ENCODE peak calls at places on chromosomes 3 and 15, in eight cellular contexts. J, O, U, C, T, X, R and V are unnamed samples.
A peak's percentile ranks its signal among the peaks of the same experiment; 100 is the strongest.

GRCh38 chr3:53229171-53229570 is 26.7 kb downstream of the TKT start:
- DNase-seq in X (no peak), J (no peak), O (no peak), T (no peak), U (no peak), C (no peak), R (no peak), V (peak; percentile 57)

GRCh38 chr3:162538906-162539305 is 1042.3 kb downstream of the OTOL1 start:
- DNase-seq in J (no peak), C (no peak), X (no peak), R (no peak), O (no peak), U (no peak), T (no peak), V (no peak)

GRCh38 chr3:115804722-115805121 is 181.4 kb downstream of the GAP43 start:
- DNase-seq in J (no peak), R (no peak), U (peak; percentile 91), C (no peak), O (no peak), X (no peak), T (no peak), V (no peak)

GRCh38 chr15:86347245-86347644 is 267.6 kb downstream of the AGBL1 start:
- DNase-seq in T (no peak), X (no peak), O (no peak), C (no peak), R (no peak), J (no peak), U (no peak), V (no peak)

GRCh38 chr3:158434412-158435038 is 136.5 kb upstream of the MLF1 start:
- DNase-seq in O (peak; percentile 37), U (peak; percentile 71), J (peak; percentile 33), X (no peak), R (peak; percentile 33), C (peak; percentile 10), T (no peak), V (no peak)

GRCh38 chr3:122183521-122183892 is at the start of gene CASR:
- DNase-seq in X (peak; percentile 56), O (no peak), T (no peak), C (no peak), J (no peak), R (no peak), U (no peak), V (peak; percentile 68)

GRCh38 chr3:13470894-13471574 is 9.1 kb upstream of the HDAC11 start:
- DNase-seq in J (no peak), R (no peak), C (no peak), T (no peak), O (no peak), X (no peak), U (no peak), V (peak; percentile 41)

GRCh38 chr3:174784206-174784934 is 74.8 kb upstream of the NAALADL2 start:
- DNase-seq in C (no peak), T (no peak), X (no peak), J (no peak), R (no peak), O (no peak), U (no peak), V (no peak)

GRCh38 chr3:14902719-14903118 is 44.7 kb upstream of the NR2C2 start:
- DNase-seq in R (peak; percentile 76), U (no peak), C (peak; percentile 66), X (no peak), J (no peak), O (no peak), T (no peak), V (peak; percentile 65)

GRCh38 chr3:113485161-113485609 is 29.8 kb downstream of the SPICE1 start:
- DNase-seq in J (peak; percentile 72), R (no peak), O (no peak), C (no peak), T (no peak), X (no peak), U (no peak), V (no peak)

GRCh38 chr3:78176869-78177268 is 1137.0 kb downstream of the ROBO2 start:
- DNase-seq in O (no peak), X (no peak), U (no peak), T (no peak), C (no peak), J (no peak), R (no peak), V (no peak)

GRCh38 chr15:38662398-38662797 is 97.8 kb upstream of the RASGRP1 start:
- DNase-seq in X (no peak), C (no peak), O (no peak), T (no peak), J (no peak), R (no peak), U (no peak), V (no peak)

GRCh38 chr3:123104550-123104949 is 37.7 kb downstream of the PDIA5 start:
- DNase-seq in J (no peak), C (no peak), R (no peak), U (peak; percentile 79), T (no peak), O (no peak), X (no peak), V (peak; percentile 7)

GRCh38 chr3:69384379-69384778 is 1.5 kb downstream of the FRMD4B start:
- DNase-seq in C (no peak), U (no peak), T (no peak), O (no peak), R (no peak), J (no peak), X (no peak), V (no peak)

GRCh38 chr3:69386535-69387385 is 872 bp upstream of the FRMD4B start:
- DNase-seq in O (no peak), X (no peak), T (no peak), U (no peak), C (no peak), R (no peak), J (no peak), V (no peak)

GRCh38 chr3:69385033-69385722 is 710 bp downstream of the FRMD4B start:
- DNase-seq in X (no peak), T (no peak), R (no peak), O (no peak), C (no peak), J (no peak), U (no peak), V (no peak)

GRCh38 chr3:69388241-69388640 is 2.4 kb upstream of the FRMD4B start:
- DNase-seq in O (no peak), T (no peak), J (no peak), X (no peak), U (no peak), R (no peak), C (no peak), V (no peak)

DNA sequence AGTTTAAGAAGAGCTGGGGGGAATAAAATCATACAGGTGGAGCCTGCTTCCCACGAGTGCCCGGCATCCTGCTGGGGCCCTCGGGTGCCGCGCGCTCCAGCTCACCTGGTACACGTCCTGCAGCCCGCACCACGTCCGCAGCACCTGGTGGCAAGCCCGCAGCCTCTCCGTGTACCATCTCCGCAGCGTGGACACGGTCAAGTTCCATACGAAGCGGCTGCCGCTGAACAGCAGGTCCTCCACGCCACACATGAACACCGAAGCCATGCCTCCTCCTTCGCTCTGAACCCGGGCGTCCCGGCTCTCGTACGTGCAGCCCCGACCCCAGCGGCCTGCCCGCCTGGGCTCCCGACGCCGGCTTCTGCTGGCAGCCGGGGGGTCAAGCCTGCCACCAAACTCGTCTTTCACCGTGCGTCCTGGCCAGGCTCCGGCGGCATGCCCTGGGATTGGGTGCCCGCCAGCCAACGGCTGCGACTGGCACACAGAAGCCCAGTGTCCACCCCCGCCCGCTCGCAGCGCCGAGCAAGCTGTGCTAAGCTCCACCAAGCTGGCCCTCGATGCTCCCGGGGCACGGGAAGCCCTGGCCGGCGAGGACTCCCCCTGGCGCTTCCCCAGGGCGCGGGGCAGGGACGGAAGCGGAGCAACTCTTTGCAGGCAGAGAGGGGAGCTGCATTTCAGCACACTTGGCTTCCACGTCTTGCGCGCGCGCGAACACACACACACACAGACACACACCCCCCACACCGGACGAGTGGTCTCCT is at the start of gene FRMD4B:
- DNase-seq in C (peak; percentile 73), U (peak; percentile 13), J (peak; percentile 85), O (no peak), R (peak; percentile 79), T (no peak), X (no peak), V (peak; percentile 92)
- TF ChIP-seq CTCF in C (no peak), U (no peak), J (no peak), O (no peak), R (peak; percentile 26), T (no peak), X (peak; percentile 33), V (peak; percentile 40)

GRCh38 chr3:129539201-129539600 is 3.8 kb upstream of the H1-8 start:
- DNase-seq in J (no peak), O (no peak), X (no peak), U (no peak), T (no peak), C (no peak), R (no peak), V (no peak)

GRCh38 chr3:129535075-129535474 is 6.6 kb downstream of the RHO start:
- DNase-seq in T (no peak), U (no peak), R (no peak), J (no peak), C (no peak), O (no peak), X (no peak), V (no peak)

GRCh38 chr3:129534428-129535027 is 6.1 kb downstream of the RHO start:
- DNase-seq in J (no peak), U (no peak), R (no peak), O (no peak), C (no peak), T (no peak), X (no peak), V (no peak)

GRCh38 chr3:129536374-129536667 is 6.7 kb upstream of the H1-8 start:
- DNase-seq in U (no peak), T (no peak), C (no peak), O (no peak), J (no peak), R (no peak), X (no peak), V (no peak)

DNA sequence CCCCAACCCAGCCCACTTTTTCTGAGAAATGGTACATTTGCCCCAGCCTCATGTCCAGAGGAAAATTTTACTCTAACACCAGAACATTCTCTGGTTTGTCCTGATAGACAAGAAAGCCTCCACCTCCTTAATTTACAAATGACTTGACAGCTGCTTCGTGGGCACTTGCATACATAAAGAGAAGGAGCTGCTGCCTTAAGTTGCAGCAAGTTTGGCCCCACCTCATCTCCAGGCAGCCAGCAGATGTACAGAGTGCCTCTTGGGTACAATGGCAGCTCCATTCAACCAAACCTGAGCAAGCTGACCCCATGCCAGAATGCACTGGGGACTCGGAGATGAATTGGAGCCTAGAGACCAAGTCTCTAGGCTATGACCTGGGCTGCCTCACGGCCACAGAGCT is 6.2 kb upstream of the H1-8 start:
- DNase-seq in X (no peak), U (no peak), R (no peak), C (no peak), O (no peak), T (no peak), J (no peak), V (no peak)
- TF ChIP-seq CTCF in X (no peak), U (no peak), R (no peak), C (no peak), O (no peak), T (no peak), J (no peak), V (no peak)

GRCh38 chr15:60299452-60300047 is 98.2 kb downstream of the ANXA2 start:
- DNase-seq in J (no peak), X (no peak), O (peak; percentile 8), U (peak; percentile 26), R (no peak), C (no peak), T (no peak), V (no peak)
- TF ChIP-seq CTCF in J (no peak), X (peak; percentile 56), O (no peak), U (peak; percentile 29), R (no peak), C (no peak), T (no peak), V (no peak)

GRCh38 chr3:8702560-8702959 is 31.0 kb upstream of the CAV3 start:
- DNase-seq in R (no peak), O (no peak), X (no peak), J (no peak), U (no peak), C (no peak), T (no peak), V (no peak)
- TF ChIP-seq CTCF in R (no peak), O (no peak), X (peak; percentile 19), J (no peak), U (peak; percentile 20), C (no peak), T (peak; percentile 12), V (no peak)